ENCODE peak calls at places on chromosomes 16 and 17, in eight cellular contexts. L is HTR-8/SVneo, I is NAMALWA, E is D721Med, P is HT-29, K is anterior cingulate cortex, M is uterus, S is Right ventricle myocardium superior. F is an unnamed sample.

GRCh38 chr16:85903576-85903975 is 4.6 kb downstream of the IRF8 start:
- DNase-seq in L (no peak), I (peak; percentile 79), E (no peak), P (no peak), K (no peak), M (no peak), S (no peak), F (no peak)

GRCh38 chr17:57600092-57600491 is 145.0 kb downstream of the CCDC182 start:
- DNase-seq in L (no peak), I (no peak), E (no peak), P (no peak), K (no peak), M (no peak), S (no peak), F (no peak)

GRCh38 chr17:35734396-35734795 is 3.0 kb downstream of the RASL10B start:
- DNase-seq in L (no peak), I (no peak), E (no peak), P (no peak), K (no peak), M (no peak), S (no peak), F (no peak)

GRCh38 chr16:83990492-83990891 is 22.4 kb downstream of the NECAB2 start:
- DNase-seq in L (no peak), I (no peak), E (no peak), P (no peak), K (no peak), M (no peak), S (peak; percentile 31), F (no peak)

GRCh38 chr17:20908373-20909273 is 134.2 kb downstream of the USP22 start:
- DNase-seq in L (peak; percentile 51), I (no peak), E (peak; percentile 79), P (peak; percentile 88), K (peak; percentile 85), M (peak; percentile 92), S (peak; percentile 94), F (peak; percentile 64)

GRCh38 chr17:69539781-69540319 is 125.4 kb downstream of the MAP2K6 start:
- DNase-seq in L (peak; percentile 43), I (no peak), E (no peak), P (peak; percentile 7), K (no peak), M (no peak), S (no peak), F (no peak)

GRCh38 chr16:72043058-72043457 is 11.2 kb upstream of the HP start:
- DNase-seq in L (no peak), I (no peak), E (no peak), P (no peak), K (no peak), M (no peak), S (no peak), F (no peak)

GRCh38 chr17:21125862-21126261 is 902 bp upstream of the DHRS7B start:
- DNase-seq in L (no peak), I (peak; percentile 34), E (no peak), P (no peak), K (no peak), M (no peak), S (no peak), F (no peak)

GRCh38 chr17:15287533-15288267 is 22.6 kb upstream of the PMP22 start:
- DNase-seq in L (no peak), I (no peak), E (no peak), P (no peak), K (no peak), M (no peak), S (no peak), F (no peak)

GRCh38 chr16:11587643-11588247 is 1.0 kb upstream of the LITAF start:
- DNase-seq in L (no peak), I (no peak), E (peak; percentile 51), P (no peak), K (no peak), M (no peak), S (no peak), F (no peak)

GRCh38 chr16:78786635-78787034 is 687.2 kb downstream of the WWOX start:
- DNase-seq in L (no peak), I (no peak), E (no peak), P (no peak), K (no peak), M (no peak), S (no peak), F (no peak)

GRCh38 chr16:84471966-84472365 is 32.5 kb downstream of the MEAK7 start:
- DNase-seq in L (no peak), I (no peak), E (no peak), P (no peak), K (no peak), M (no peak), S (peak; percentile 10), F (no peak)

GRCh38 chr16:4309833-4310266 is 6.0 kb upstream of the GLIS2 start:
- DNase-seq in L (peak; percentile 40), I (peak; percentile 90), E (no peak), P (peak; percentile 85), K (no peak), M (no peak), S (peak; percentile 73), F (no peak)

GRCh38 chr16:22971346-22971924 is 157.5 kb downstream of the HS3ST2 start:
- DNase-seq in L (no peak), I (no peak), E (no peak), P (no peak), K (no peak), M (no peak), S (no peak), F (no peak)

GRCh38 chr16:88770459-88771293 is 14.3 kb downstream of the PIEZO1 start:
- DNase-seq in L (no peak), I (peak; percentile 94), E (peak; percentile 43), P (peak; percentile 91), K (no peak), M (peak; percentile 66), S (peak; percentile 74), F (peak; percentile 71)

GRCh38 chr16:87840462-87840978 is 28.8 kb downstream of the SLC7A5 start:
- DNase-seq in L (no peak), I (no peak), E (no peak), P (no peak), K (no peak), M (no peak), S (no peak), F (no peak)

GRCh38 chr16:73572135-73572534 is 524.2 kb upstream of the ZFHX3 start:
- DNase-seq in L (no peak), I (no peak), E (no peak), P (peak; percentile 21), K (no peak), M (no peak), S (peak; percentile 68), F (no peak)

GRCh38 chr16:50845296-50845695 is 103.4 kb downstream of the CYLD start:
- DNase-seq in L (no peak), I (no peak), E (no peak), P (no peak), K (no peak), M (no peak), S (no peak), F (no peak)